ENCODE peak calls at places on chromosomes 12 and 14, in ten cellular contexts. R, O, B, X, N, Y, M, T, F and V are unnamed samples. For H3K36me3, the result is how much of the 10 kb centered on the place peaks cover.

GRCh38 chr12:123057505-123058265 is 77.2 kb downstream of the ARL6IP4 start:
- DNase-seq in Y (no peak), T (no peak), N (peak), B (no peak), M (no peak), R (no peak), O (no peak), X (no peak), F (no peak), V (no peak)

GRCh38 chr14:72715215-72715909 is 178.5 kb downstream of the DPF3 start:
- DNase-seq in B (no peak), F (no peak), R (peak), T (peak), X (no peak), Y (no peak), N (no peak), O (peak), M (no peak), V (peak)

GRCh38 chr14:99986416-99986815 is 78.8 kb upstream of the EVL start:
- DNase-seq in B (no peak), O (no peak), X (no peak), R (no peak), M (no peak), F (peak), N (no peak), T (no peak), Y (no peak), V (no peak)

GRCh38 chr14:89625208-89625987 is 208.4 kb upstream of the FOXN3 start:
- DNase-seq in N (no peak), M (no peak), F (no peak), T (peak), Y (no peak), B (no peak), X (no peak), O (peak), R (peak), V (peak)

GRCh38 chr14:53473480-53473879 is 320.4 kb upstream of the DDHD1 start:
- DNase-seq in R (peak), T (no peak), X (no peak), N (no peak), F (no peak), O (no peak), B (no peak), Y (no peak), M (no peak), V (no peak)

GRCh38 chr14:76985021-76985420 is 43.5 kb downstream of the IRF2BPL start:
- DNase-seq in M (no peak), X (no peak), R (no peak), N (no peak), B (no peak), Y (no peak), F (no peak), O (no peak), T (no peak), V (peak)

GRCh38 chr14:69845787-69846186 is 33.4 kb upstream of the SMOC1 start:
- DNase-seq in Y (no peak), R (no peak), T (no peak), F (no peak), X (no peak), O (no peak), N (no peak), M (no peak), B (no peak), V (no peak)

GRCh38 chr12:56110571-56110970 is 5.9 kb upstream of the RPL41 start:
- DNase-seq in N (no peak), X (no peak), O (no peak), F (no peak), M (no peak), B (no peak), Y (no peak), R (no peak), T (no peak), V (no peak)

GRCh38 chr12:75488553-75488952 is 8.0 kb downstream of the GLIPR1 start:
- DNase-seq in R (peak), Y (no peak), B (no peak), F (no peak), T (no peak), N (no peak), M (no peak), O (no peak), X (no peak), V (peak)

GRCh38 chr12:106600503-106600902 is 17.7 kb downstream of the RFX4 start:
- DNase-seq in O (no peak), B (no peak), M (no peak), Y (no peak), R (no peak), F (no peak), N (no peak), T (no peak), X (no peak), V (no peak)

GRCh38 chr12:57390174-57390573 is 40.7 kb downstream of the R3HDM2 start:
- DNase-seq in R (no peak), F (no peak), M (no peak), T (no peak), X (no peak), Y (no peak), N (no peak), O (no peak), B (no peak), V (no peak)

GRCh38 chr14:106021832-106022231 is 495.4 kb downstream of the TMEM121 start:
- DNase-seq in M (no peak), F (no peak), O (no peak), N (no peak), Y (no peak), R (no peak), T (no peak), B (no peak), X (no peak), V (no peak)

GRCh38 chr12:590206-590750 is 73.0 kb downstream of the NINJ2 start:
- DNase-seq in R (no peak), B (no peak), T (no peak), X (no peak), F (no peak), M (no peak), O (peak), N (no peak), Y (no peak), V (no peak)

GRCh38 chr12:49342914-49343731 is 3.6 kb upstream of the DNAJC22 start:
- DNase-seq in N (no peak), F (no peak), X (no peak), O (peak), T (no peak), Y (no peak), M (no peak), B (no peak), R (no peak), V (no peak)

GRCh38 chr14:74140374-74140850 is 55.7 kb downstream of the LIN52 start:
- DNase-seq in T (peak), M (no peak), N (peak), B (no peak), Y (no peak), O (peak), R (peak), F (no peak), X (no peak), V (peak)

GRCh38 chr14:103071544-103072251 is 12.3 kb upstream of the LBHD2 start:
- DNase-seq in X (no peak), F (no peak), N (peak), R (peak), B (no peak), T (no peak), M (no peak), O (peak), Y (no peak), V (no peak)

GRCh38 chr12:9740109-9740750 is 7.3 kb upstream of the CLECL1 start:
- DNase-seq in O (no peak), R (no peak), N (no peak), X (no peak), T (no peak), M (no peak), Y (no peak), F (no peak), B (no peak), V (no peak)

GRCh38 chr14:32697114-32697513 is 241.6 kb upstream of the NPAS3 start:
- DNase-seq in X (no peak), O (no peak), M (no peak), Y (no peak), R (no peak), B (no peak), N (no peak), T (no peak), F (no peak), V (no peak)

GRCh38 chr12:112134731-112135130 is 9.4 kb downstream of the TRAFD1 start:
- DNase-seq in B (no peak), O (no peak), F (no peak), M (no peak), X (no peak), N (no peak), T (no peak), Y (no peak), R (no peak), V (no peak)
- H3K36me3 ChIP-seq in B (half or more), O (half or more), F (under half), M (under half), X (under half), N (half or more), T (half or more), Y (under half), R (under half), V (under half)

DNA sequence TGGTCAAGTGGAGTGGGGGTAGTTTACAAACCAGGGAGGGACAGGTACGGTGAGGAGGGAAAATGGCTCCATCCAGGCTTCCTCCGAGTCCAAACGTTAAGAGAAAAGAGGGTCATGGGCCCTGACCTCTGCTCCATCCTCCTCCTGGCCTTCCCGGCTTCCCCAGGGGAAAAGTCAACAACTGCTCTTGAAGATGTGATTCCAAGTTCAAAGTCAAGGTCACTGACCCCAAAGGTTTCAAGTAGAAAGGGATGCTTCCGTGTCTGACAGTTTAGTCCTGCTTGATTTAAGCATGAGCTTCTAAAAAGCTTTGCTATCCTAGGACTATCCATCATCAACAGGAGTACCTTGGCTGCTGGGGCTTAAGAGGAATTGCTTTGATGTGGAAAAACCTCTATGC is 28.4 kb downstream of the CCDC88C start:
- DNase-seq in T (no peak), X (no peak), M (no peak), O (no peak), R (no peak), B (no peak), Y (no peak), N (no peak), F (no peak), V (no peak)
- H3K36me3 ChIP-seq in T (under half), X (under half), M (under half), O (under half), R (under half), B (under half), Y (under half), N (under half), F (under half), V (under half)

DNA sequence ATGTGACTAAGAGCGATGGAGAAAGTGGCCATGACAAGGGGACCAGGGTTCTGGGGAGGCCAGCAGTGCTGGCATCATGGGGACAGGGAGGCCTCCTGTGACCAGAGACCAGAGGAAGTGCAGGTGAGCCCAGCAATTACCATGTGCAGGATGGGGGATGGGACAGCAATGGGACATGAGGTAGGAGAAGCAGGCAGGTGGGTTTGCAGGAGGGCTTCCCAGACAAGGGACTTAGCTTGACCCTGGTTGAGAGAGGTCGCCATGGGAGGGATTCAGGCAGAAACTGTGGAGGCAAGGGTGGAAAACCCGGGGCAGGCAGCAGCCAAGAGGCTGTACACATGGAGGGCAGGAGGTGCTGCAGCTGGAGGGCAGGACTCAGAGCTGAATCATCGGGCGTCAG is 36.4 kb downstream of the SFSWAP start:
- DNase-seq in N (no peak), O (no peak), T (no peak), F (no peak), M (no peak), Y (no peak), B (no peak), R (no peak), X (no peak), V (no peak)
- H3K36me3 ChIP-seq in N (half or more), O (half or more), T (half or more), F (under half), M (under half), Y (under half), B (half or more), R (under half), X (under half), V (under half)

GRCh38 chr12:95266250-95266649 is 48.6 kb downstream of the VEZT start:
- DNase-seq in N (no peak), B (no peak), R (no peak), Y (no peak), X (no peak), M (no peak), F (no peak), O (no peak), T (no peak), V (no peak)
- H3K36me3 ChIP-seq in N (half or more), B (under half), R (under half), Y (under half), X (under half), M (under half), F (under half), O (half or more), T (half or more), V (half or more)

GRCh38 chr12:132771126-132771838 is 9.7 kb upstream of the ANKLE2 start:
- DNase-seq in B (no peak), X (peak), T (no peak), N (no peak), Y (peak), O (no peak), F (no peak), M (no peak), R (no peak), V (no peak)
- H3K36me3 ChIP-seq in B (under half), X (under half), T (half or more), N (half or more), Y (under half), O (half or more), F (under half), M (under half), R (under half), V (under half)

DNA sequence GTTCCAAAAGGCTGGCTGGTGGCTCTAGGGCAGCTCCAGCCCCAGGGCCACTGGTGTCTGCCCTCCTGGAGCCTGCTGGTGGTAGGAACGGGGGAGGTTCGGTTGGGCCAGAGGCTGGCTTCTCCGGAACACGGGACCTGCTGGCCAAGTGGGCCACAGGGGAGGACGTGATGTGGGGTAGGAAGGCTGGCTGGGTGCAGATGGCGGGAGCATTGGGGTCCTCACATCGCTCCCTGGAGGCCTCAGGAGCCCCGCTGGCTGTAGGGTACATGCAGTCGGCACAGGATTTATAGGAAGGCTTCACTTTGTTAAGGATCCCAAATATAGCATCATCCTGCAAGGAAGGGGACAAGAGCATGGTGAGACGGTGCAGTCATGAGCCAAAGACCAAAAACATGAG is 57.6 kb upstream of the CORO1C start:
- DNase-seq in Y (no peak), F (no peak), M (no peak), N (no peak), R (no peak), B (no peak), X (no peak), T (no peak), O (no peak), V (no peak)
- H3K36me3 ChIP-seq in Y (under half), F (under half), M (under half), N (half or more), R (under half), B (under half), X (under half), T (half or more), O (half or more), V (under half)

GRCh38 chr14:78405071-78405856 is 235.1 kb downstream of the NRXN3 start:
- DNase-seq in N (no peak), O (no peak), B (no peak), X (no peak), Y (no peak), T (no peak), M (no peak), F (no peak), R (no peak), V (no peak)

GRCh38 chr14:78399316-78399889 is 229.2 kb downstream of the NRXN3 start:
- DNase-seq in Y (no peak), X (no peak), R (peak), O (no peak), B (no peak), T (no peak), F (no peak), M (no peak), N (no peak), V (peak)

GRCh38 chr14:78403278-78403815 is 233.2 kb downstream of the NRXN3 start:
- DNase-seq in B (no peak), M (no peak), O (no peak), T (no peak), R (peak), X (no peak), N (no peak), F (no peak), Y (no peak), V (no peak)

GRCh38 chr14:78398216-78398615 is 228.0 kb downstream of the NRXN3 start:
- DNase-seq in N (no peak), Y (no peak), M (no peak), T (no peak), X (no peak), B (no peak), R (no peak), F (no peak), O (no peak), V (no peak)

DNA sequence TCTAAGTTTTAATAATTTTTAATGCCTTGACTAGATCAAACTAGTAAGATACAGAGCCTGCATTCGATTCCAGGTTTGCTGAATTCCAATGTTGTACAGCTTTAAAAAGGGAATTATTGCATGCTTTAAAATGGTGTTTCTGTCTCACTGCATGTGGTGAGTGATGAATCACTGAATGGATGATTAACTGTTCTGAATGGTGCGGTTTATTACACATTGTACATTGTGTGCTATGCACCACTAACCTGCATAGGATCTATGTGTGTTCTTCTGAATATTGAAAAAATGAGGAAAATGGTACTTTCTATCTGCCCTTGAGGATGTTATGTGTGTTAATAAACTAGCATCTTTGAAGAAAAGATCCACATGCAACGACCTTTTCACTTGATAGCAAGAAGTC is 231.7 kb downstream of the NRXN3 start:
- DNase-seq in F (no peak), N (no peak), B (no peak), X (no peak), O (no peak), M (no peak), R (no peak), Y (no peak), T (no peak), V (peak)
- H3K36me3 ChIP-seq in F (under half), N (under half), B (under half), X (under half), O (under half), M (under half), R (under half), Y (under half), T (under half), V (under half)